ENCODE peak calls at places on chromosomes 11 and 22, in eight cellular contexts. P is IMR-90, Z is mesendoderm, M is keratinocyte, S is H1, A is PC-3, F is neural progenitor cell, V is K562. B is an unnamed sample. For H3K36me3, the result is how much of the 10 kb centered on the place peaks cover.

GRCh38 chr22:18954941-18955571 is 19.0 kb upstream of the PRODH start:
- DNase-seq in P (no peak), Z (no peak), M (no peak), S (no peak), A (no peak), F (no peak), V (no peak), B (no peak)

GRCh38 chr11:32574446-32574845 is 9.2 kb upstream of the EIF3M start:
- DNase-seq in P (no peak), Z (peak), M (no peak), S (no peak), A (no peak), F (no peak), V (no peak), B (no peak)

GRCh38 chr22:30304495-30305244 is 15.4 kb upstream of the CASTOR1 start:
- DNase-seq in P (no peak), Z (no peak), M (no peak), S (no peak), A (peak), F (no peak), V (no peak), B (no peak)

GRCh38 chr11:68574308-68574707 is 110.0 kb upstream of the GAL start:
- DNase-seq in P (peak), Z (no peak), M (no peak), S (no peak), A (peak), F (no peak), V (no peak), B (no peak)

GRCh38 chr22:17774206-17774927 is at the start of gene BID:
- DNase-seq in P (peak), Z (no peak), M (no peak), S (no peak), A (peak), F (peak), V (peak), B (no peak)

GRCh38 chr11:95567685-95568084 is 221.9 kb downstream of the FAM76B start:
- DNase-seq in P (peak), Z (no peak), M (no peak), S (no peak), A (no peak), F (no peak), V (no peak), B (peak)

GRCh38 chr11:115255006-115255762 is 249.0 kb downstream of the CADM1 start:
- DNase-seq in P (no peak), Z (peak), M (no peak), S (no peak), A (no peak), F (no peak), V (no peak), B (peak)

GRCh38 chr11:613369-613968 is 2.3 kb downstream of the IRF7 start:
- DNase-seq in P (no peak), Z (peak), M (peak), S (peak), A (peak), F (peak), V (peak), B (peak)

GRCh38 chr11:26971961-26972360 is 22.0 kb upstream of the FIBIN start:
- DNase-seq in P (peak), Z (no peak), M (no peak), S (no peak), A (no peak), F (no peak), V (no peak), B (peak)

GRCh38 chr11:7981758-7982157 is 5.4 kb upstream of the EIF3F start:
- DNase-seq in P (no peak), Z (no peak), M (no peak), S (no peak), A (no peak), F (no peak), V (no peak), B (no peak)

GRCh38 chr11:126288237-126288636 is 5.3 kb downstream of the TIRAP start:
- DNase-seq in P (no peak), Z (no peak), M (no peak), S (no peak), A (no peak), F (no peak), V (no peak), B (no peak)

GRCh38 chr11:34468209-34468841 is 29.6 kb downstream of the CAT start:
- DNase-seq in P (peak), Z (peak), M (no peak), S (peak), A (peak), F (peak), V (peak), B (no peak)

GRCh38 chr11:69496202-69496557 is 14.7 kb downstream of the LINC01488 start:
- DNase-seq in P (no peak), Z (no peak), M (no peak), S (no peak), A (no peak), F (no peak), V (no peak), B (no peak)

GRCh38 chr11:91871791-91872190 is 352.8 kb upstream of the FAT3 start:
- DNase-seq in P (no peak), Z (no peak), M (no peak), S (no peak), A (peak), F (no peak), V (no peak), B (no peak)

DNA sequence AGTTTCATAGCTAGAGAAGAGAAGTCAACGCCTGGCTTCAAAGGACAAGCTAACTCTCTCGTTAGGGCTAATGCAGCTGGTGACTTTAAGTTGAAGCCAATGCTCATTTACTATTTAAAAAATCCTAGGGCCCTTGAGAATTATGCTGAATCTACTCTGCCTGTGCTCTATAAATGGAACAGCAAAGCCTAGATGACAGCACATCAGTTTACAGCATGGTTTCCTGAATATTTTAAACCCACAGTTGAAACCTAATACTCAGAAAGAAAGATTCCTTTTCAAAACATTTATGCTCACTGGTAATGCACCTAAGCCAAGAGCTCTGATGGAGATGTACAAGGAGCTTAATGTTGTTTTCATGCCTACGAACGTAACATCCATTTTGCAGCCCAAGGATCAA is 14.7 kb downstream of the XNDC1N start:
- DNase-seq in P (peak), Z (no peak), M (no peak), S (no peak), A (no peak), F (no peak), V (no peak), B (peak)
- H3K36me3 ChIP-seq in P (under half), Z (under half), M (under half), S (under half), A (under half), F (under half), V (under half), B (under half)

DNA sequence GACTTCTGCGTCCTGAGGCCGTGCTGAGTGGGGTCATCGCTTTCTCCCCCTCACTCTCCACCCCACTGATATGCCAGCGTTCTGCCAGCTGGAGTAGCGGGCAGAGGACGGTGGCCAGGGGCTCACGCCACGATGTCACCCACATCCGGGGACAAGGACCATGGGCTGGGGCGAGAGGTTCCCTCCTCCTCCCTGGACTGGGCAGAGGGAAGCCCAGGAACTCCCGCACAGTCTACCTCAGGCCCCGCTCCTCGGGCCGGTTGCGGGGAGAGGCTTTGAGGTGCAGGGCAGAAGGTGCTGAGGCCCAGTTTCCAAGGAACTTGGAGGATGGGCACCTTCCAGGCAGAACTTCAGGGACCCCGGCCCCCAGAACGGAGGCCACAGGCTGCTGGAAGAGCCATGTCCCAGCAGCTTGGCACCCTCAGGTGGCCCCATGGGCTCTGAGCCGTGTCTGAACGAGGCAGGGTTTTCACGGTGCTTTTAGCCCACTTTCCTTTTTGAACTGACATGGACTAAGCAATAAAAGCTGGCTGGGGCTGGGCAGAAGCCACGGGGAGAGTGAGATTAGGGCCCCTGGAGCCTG is 25.4 kb downstream of the ADAMTS15 start:
- DNase-seq in P (no peak), Z (no peak), M (no peak), S (no peak), A (no peak), F (no peak), V (no peak), B (no peak)
- H3K4me2 ChIP-seq in P (no peak), Z (no peak), M (no peak), S (no peak), A (no peak), F (no peak), V (no peak), B (no peak)

GRCh38 chr22:37630839-37631435 is 8.5 kb upstream of the SH3BP1 start:
- DNase-seq in P (no peak), Z (no peak), M (no peak), S (no peak), A (no peak), F (no peak), V (peak), B (no peak)
- H3K9ac ChIP-seq in P (no peak), Z (no peak), M (no peak), S (no peak), A (no peak), F (no peak), V (no peak), B (no peak)

DNA sequence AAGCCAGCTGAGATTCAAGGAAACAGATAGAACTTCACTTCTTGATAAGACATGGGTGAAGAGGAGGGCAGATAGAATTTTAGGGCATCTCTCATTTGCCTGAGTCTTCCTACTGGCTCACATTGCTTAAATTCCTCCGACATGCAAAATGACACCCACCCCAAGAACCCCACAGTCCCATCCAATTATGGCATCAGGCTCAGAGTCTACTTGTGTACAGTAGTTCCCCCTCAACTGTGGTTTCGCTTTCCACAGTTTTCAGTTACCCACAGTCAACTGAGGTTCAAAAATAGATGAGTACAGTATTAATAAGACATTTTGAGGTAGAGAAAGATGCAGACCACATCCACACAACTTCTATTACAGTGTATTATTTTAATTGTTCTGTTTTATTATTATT is 99.8 kb downstream of the TTC17 start:
- DNase-seq in P (no peak), Z (no peak), M (no peak), S (no peak), A (no peak), F (no peak), V (no peak), B (no peak)
- H3K36me3 ChIP-seq in P (under half), Z (under half), M (under half), S (under half), A (under half), F (under half), V (half or more), B (under half)

GRCh38 chr22:27612075-27612474 is 189.5 kb downstream of the MN1 start:
- DNase-seq in P (no peak), Z (no peak), M (no peak), S (no peak), A (no peak), F (no peak), V (no peak), B (no peak)
- H3K4me2 ChIP-seq in P (no peak), Z (no peak), M (no peak), S (no peak), A (no peak), F (no peak), V (no peak), B (no peak)